ENCODE peak calls at places on chromosome 16, in five cellular contexts. One of them, this sample, is unnamed.
A peak's percentile ranks its signal among the peaks of the same experiment; 100 is the strongest.

GRCh38 chr16:27650073-27650701 is 100.2 kb downstream of the KATNIP start:
- DNase-seq in sciatic nerve: no peak
- DNase-seq in fibroblast of lung: peak; percentile 55
- DNase-seq in activated T-cell treated with anti-CD3 and anti-CD28 coated beads for 1 hour: no peak
- DNase-seq in GOT3: no peak
- DNase-seq in this sample: no peak

GRCh38 chr16:87470332-87470731 is 22.5 kb downstream of the ZCCHC14 start:
- DNase-seq in sciatic nerve: no peak
- DNase-seq in fibroblast of lung: no peak
- DNase-seq in activated T-cell treated with anti-CD3 and anti-CD28 coated beads for 1 hour: no peak
- DNase-seq in GOT3: no peak
- DNase-seq in this sample: no peak

GRCh38 chr16:11655655-11656054 is 12.6 kb upstream of the SNN start:
- DNase-seq in sciatic nerve: no peak
- DNase-seq in fibroblast of lung: no peak
- DNase-seq in activated T-cell treated with anti-CD3 and anti-CD28 coated beads for 1 hour: no peak
- DNase-seq in GOT3: no peak
- DNase-seq in this sample: no peak

GRCh38 chr16:90046971-90047713 is 27.9 kb upstream of the DBNDD1 start:
- DNase-seq in sciatic nerve: peak; percentile 87
- DNase-seq in fibroblast of lung: peak; percentile 68
- DNase-seq in activated T-cell treated with anti-CD3 and anti-CD28 coated beads for 1 hour: no peak
- DNase-seq in GOT3: no peak
- DNase-seq in this sample: no peak

GRCh38 chr16:80804451-80805383 is at the start of gene CDYL2:
- DNase-seq in sciatic nerve: no peak
- DNase-seq in fibroblast of lung: peak; percentile 19
- DNase-seq in activated T-cell treated with anti-CD3 and anti-CD28 coated beads for 1 hour: peak; percentile 30
- DNase-seq in GOT3: no peak
- DNase-seq in this sample: no peak

GRCh38 chr16:10906914-10907756 is 30.1 kb downstream of the CIITA start:
- DNase-seq in sciatic nerve: no peak
- DNase-seq in fibroblast of lung: no peak
- DNase-seq in activated T-cell treated with anti-CD3 and anti-CD28 coated beads for 1 hour: no peak
- DNase-seq in GOT3: no peak
- DNase-seq in this sample: no peak

GRCh38 chr16:11871193-11871592 is 19.9 kb upstream of the RSL1D1 start:
- DNase-seq in sciatic nerve: no peak
- DNase-seq in fibroblast of lung: peak; percentile 48
- DNase-seq in activated T-cell treated with anti-CD3 and anti-CD28 coated beads for 1 hour: no peak
- DNase-seq in GOT3: no peak
- DNase-seq in this sample: no peak

GRCh38 chr16:31455601-31456314 is 3.5 kb upstream of the ARMC5 start:
- DNase-seq in sciatic nerve: peak; percentile 60
- DNase-seq in fibroblast of lung: no peak
- DNase-seq in activated T-cell treated with anti-CD3 and anti-CD28 coated beads for 1 hour: no peak
- DNase-seq in GOT3: no peak
- DNase-seq in this sample: no peak

GRCh38 chr16:35743101-35743692 is 2283.8 kb downstream of the TP53TG3F start:
- DNase-seq in sciatic nerve: no peak
- DNase-seq in fibroblast of lung: no peak
- DNase-seq in activated T-cell treated with anti-CD3 and anti-CD28 coated beads for 1 hour: no peak
- DNase-seq in GOT3: no peak
- DNase-seq in this sample: no peak

GRCh38 chr16:21684199-21684598 is 20.4 kb downstream of the OTOA start:
- DNase-seq in sciatic nerve: peak; percentile 56
- DNase-seq in fibroblast of lung: no peak
- DNase-seq in activated T-cell treated with anti-CD3 and anti-CD28 coated beads for 1 hour: peak; percentile 12
- DNase-seq in GOT3: no peak
- DNase-seq in this sample: peak; percentile 20

GRCh38 chr16:90019543-90020259 is 445 bp upstream of the DBNDD1 start:
- DNase-seq in sciatic nerve: no peak
- DNase-seq in fibroblast of lung: peak; percentile 53
- DNase-seq in activated T-cell treated with anti-CD3 and anti-CD28 coated beads for 1 hour: peak; percentile 41
- DNase-seq in GOT3: no peak
- DNase-seq in this sample: peak; percentile 66

GRCh38 chr16:49643429-49644142 is 212.3 kb downstream of the ZNF423 start:
- DNase-seq in sciatic nerve: no peak
- DNase-seq in fibroblast of lung: peak; percentile 74
- DNase-seq in activated T-cell treated with anti-CD3 and anti-CD28 coated beads for 1 hour: no peak
- DNase-seq in GOT3: no peak
- DNase-seq in this sample: no peak

This sample was measured in naive thymus-derived CD8-positive, alpha-beta T cell.